ENCODE peak calls at places on chromosomes 6 and 20, in nine cellular contexts. One of them, this sample, is unnamed.

GRCh38 chr6:44131880-44132279 is 4.5 kb downstream of the TMEM63B start:
- DNase-seq in DND-41: no peak
- DNase-seq in AG10803: no peak
- DNase-seq in stomach: no peak
- DNase-seq in hepatocyte: no peak
- DNase-seq in lung: no peak
- DNase-seq in thoracic aorta: no peak
- DNase-seq in mammary epithelial cell: no peak
- DNase-seq in endothelial cell of umbilical vein: no peak
- DNase-seq in this sample: no peak

GRCh38 chr6:122621638-122622037 is 11.4 kb downstream of the PKIB start:
- DNase-seq in DND-41: no peak
- DNase-seq in AG10803: no peak
- DNase-seq in stomach: no peak
- DNase-seq in hepatocyte: no peak
- DNase-seq in lung: no peak
- DNase-seq in thoracic aorta: no peak
- DNase-seq in mammary epithelial cell: no peak
- DNase-seq in endothelial cell of umbilical vein: no peak
- DNase-seq in this sample: no peak

GRCh38 chr6:36015666-36016065 is 8.8 kb downstream of the SLC26A8 start:
- DNase-seq in DND-41: no peak
- DNase-seq in AG10803: no peak
- DNase-seq in stomach: no peak
- DNase-seq in hepatocyte: no peak
- DNase-seq in lung: no peak
- DNase-seq in thoracic aorta: no peak
- DNase-seq in mammary epithelial cell: no peak
- DNase-seq in endothelial cell of umbilical vein: no peak
- DNase-seq in this sample: no peak

GRCh38 chr6:148358196-148358785 is 15.7 kb downstream of the SASH1 start:
- DNase-seq in DND-41: no peak
- DNase-seq in AG10803: peak
- DNase-seq in stomach: no peak
- DNase-seq in hepatocyte: no peak
- DNase-seq in lung: peak
- DNase-seq in thoracic aorta: no peak
- DNase-seq in mammary epithelial cell: no peak
- DNase-seq in endothelial cell of umbilical vein: no peak
- DNase-seq in this sample: peak

GRCh38 chr6:133951881-133952814 is 876 bp upstream of the TBPL1 start:
- DNase-seq in DND-41: peak
- DNase-seq in AG10803: peak
- DNase-seq in stomach: peak
- DNase-seq in hepatocyte: peak
- DNase-seq in lung: peak
- DNase-seq in thoracic aorta: peak
- DNase-seq in mammary epithelial cell: peak
- DNase-seq in endothelial cell of umbilical vein: peak
- DNase-seq in this sample: peak

GRCh38 chr20:59082077-59082740 is 39.6 kb upstream of the PRELID3B start:
- DNase-seq in DND-41: no peak
- DNase-seq in AG10803: peak
- DNase-seq in stomach: no peak
- DNase-seq in hepatocyte: no peak
- DNase-seq in lung: no peak
- DNase-seq in thoracic aorta: no peak
- DNase-seq in mammary epithelial cell: peak
- DNase-seq in endothelial cell of umbilical vein: no peak
- DNase-seq in this sample: peak

GRCh38 chr20:407953-408842 is at the start of gene RBCK1:
- DNase-seq in DND-41: peak
- DNase-seq in AG10803: peak
- DNase-seq in stomach: peak
- DNase-seq in hepatocyte: peak
- DNase-seq in lung: peak
- DNase-seq in thoracic aorta: peak
- DNase-seq in mammary epithelial cell: peak
- DNase-seq in endothelial cell of umbilical vein: peak
- DNase-seq in this sample: peak

GRCh38 chr20:5510446-5510845 is 193.7 kb upstream of the PROKR2 start:
- DNase-seq in DND-41: no peak
- DNase-seq in AG10803: no peak
- DNase-seq in stomach: no peak
- DNase-seq in hepatocyte: no peak
- DNase-seq in lung: no peak
- DNase-seq in thoracic aorta: no peak
- DNase-seq in mammary epithelial cell: no peak
- DNase-seq in endothelial cell of umbilical vein: no peak
- DNase-seq in this sample: no peak

GRCh38 chr6:166446146-166446545 is 63.4 kb upstream of the MPC1 start:
- DNase-seq in DND-41: no peak
- DNase-seq in AG10803: no peak
- DNase-seq in stomach: peak
- DNase-seq in hepatocyte: no peak
- DNase-seq in lung: no peak
- DNase-seq in thoracic aorta: no peak
- DNase-seq in mammary epithelial cell: no peak
- DNase-seq in endothelial cell of umbilical vein: no peak
- DNase-seq in this sample: no peak

GRCh38 chr20:6704132-6704861 is 63.2 kb upstream of the BMP2 start:
- DNase-seq in DND-41: no peak
- DNase-seq in AG10803: peak
- DNase-seq in stomach: peak
- DNase-seq in hepatocyte: peak
- DNase-seq in lung: no peak
- DNase-seq in thoracic aorta: no peak
- DNase-seq in mammary epithelial cell: no peak
- DNase-seq in endothelial cell of umbilical vein: peak
- DNase-seq in this sample: peak

GRCh38 chr20:43840382-43841070 is 74.1 kb upstream of the TOX2 start:
- DNase-seq in DND-41: peak
- DNase-seq in AG10803: no peak
- DNase-seq in stomach: no peak
- DNase-seq in hepatocyte: no peak
- DNase-seq in lung: no peak
- DNase-seq in thoracic aorta: no peak
- DNase-seq in mammary epithelial cell: no peak
- DNase-seq in endothelial cell of umbilical vein: no peak
- DNase-seq in this sample: peak

GRCh38 chr6:16420715-16421461 is 182.5 kb downstream of the GMPR start:
- DNase-seq in DND-41: no peak
- DNase-seq in AG10803: peak
- DNase-seq in stomach: no peak
- DNase-seq in hepatocyte: peak
- DNase-seq in lung: no peak
- DNase-seq in thoracic aorta: no peak
- DNase-seq in mammary epithelial cell: no peak
- DNase-seq in endothelial cell of umbilical vein: no peak
- DNase-seq in this sample: peak

GRCh38 chr6:16239798-16240123 is 1.4 kb downstream of the GMPR start:
- DNase-seq in DND-41: no peak
- DNase-seq in AG10803: peak
- DNase-seq in stomach: no peak
- DNase-seq in hepatocyte: no peak
- DNase-seq in lung: peak
- DNase-seq in thoracic aorta: no peak
- DNase-seq in mammary epithelial cell: no peak
- DNase-seq in endothelial cell of umbilical vein: no peak
- DNase-seq in this sample: peak

GRCh38 chr20:25378884-25379733 is 11.5 kb downstream of the ABHD12 start:
- DNase-seq in DND-41: no peak
- DNase-seq in AG10803: no peak
- DNase-seq in stomach: no peak
- DNase-seq in hepatocyte: no peak
- DNase-seq in lung: no peak
- DNase-seq in thoracic aorta: no peak
- DNase-seq in mammary epithelial cell: no peak
- DNase-seq in endothelial cell of umbilical vein: no peak
- DNase-seq in this sample: no peak

DNA sequence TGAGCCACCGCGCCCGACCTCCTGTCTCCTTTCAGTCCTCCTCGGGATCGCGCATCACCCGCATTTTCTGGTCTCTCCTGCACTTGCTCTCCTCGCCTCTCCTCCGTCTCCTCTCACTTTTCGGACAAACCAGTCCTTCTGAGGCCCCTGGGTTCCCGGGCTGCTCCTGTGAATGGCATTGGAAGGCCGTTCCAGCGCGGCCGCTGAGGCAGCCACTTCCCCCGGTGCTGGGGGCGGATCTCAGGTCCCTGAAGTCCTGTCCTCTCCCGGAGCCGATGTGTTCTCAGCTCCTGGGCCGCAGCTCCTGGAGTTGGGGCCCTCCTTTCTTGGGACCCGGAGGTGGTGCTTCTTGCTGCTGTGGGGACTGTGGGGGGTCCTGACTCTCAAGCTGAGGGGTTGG is 803 bp downstream of the MICB start:
- DNase-seq in DND-41: no peak
- DNase-seq in AG10803: no peak
- DNase-seq in stomach: no peak
- DNase-seq in hepatocyte: peak
- DNase-seq in lung: no peak
- DNase-seq in thoracic aorta: no peak
- DNase-seq in mammary epithelial cell: no peak
- DNase-seq in endothelial cell of umbilical vein: peak
- DNase-seq in this sample: no peak
- H3K4me3 ChIP-seq in DND-41: peak
- H3K4me3 ChIP-seq in AG10803: peak
- H3K4me3 ChIP-seq in stomach: peak
- H3K4me3 ChIP-seq in hepatocyte: no peak
- H3K4me3 ChIP-seq in lung: no peak
- H3K4me3 ChIP-seq in thoracic aorta: peak
- H3K4me3 ChIP-seq in mammary epithelial cell: peak
- H3K4me3 ChIP-seq in endothelial cell of umbilical vein: peak
- H3K4me3 ChIP-seq in this sample: peak

GRCh38 chr20:3407426-3408250 is at the start of gene DNAAF9:
- DNase-seq in DND-41: peak
- DNase-seq in AG10803: peak
- DNase-seq in stomach: peak
- DNase-seq in hepatocyte: peak
- DNase-seq in lung: peak
- DNase-seq in thoracic aorta: peak
- DNase-seq in mammary epithelial cell: peak
- DNase-seq in endothelial cell of umbilical vein: peak
- DNase-seq in this sample: peak
- TF ChIP-seq CTCF in DND-41: no peak
- TF ChIP-seq CTCF in AG10803: no peak
- TF ChIP-seq CTCF in stomach: peak
- TF ChIP-seq CTCF in hepatocyte: peak
- TF ChIP-seq CTCF in lung: no peak
- TF ChIP-seq CTCF in thoracic aorta: peak
- TF ChIP-seq CTCF in mammary epithelial cell: no peak
- TF ChIP-seq CTCF in endothelial cell of umbilical vein: peak
- TF ChIP-seq CTCF in this sample: peak

GRCh38 chr6:168090064-168090690 is 11.2 kb upstream of the FRMD1 start:
- DNase-seq in DND-41: no peak
- DNase-seq in AG10803: no peak
- DNase-seq in stomach: no peak
- DNase-seq in hepatocyte: no peak
- DNase-seq in lung: no peak
- DNase-seq in thoracic aorta: no peak
- DNase-seq in mammary epithelial cell: no peak
- DNase-seq in endothelial cell of umbilical vein: no peak
- DNase-seq in this sample: no peak
- H3K4me3 ChIP-seq in DND-41: no peak
- H3K4me3 ChIP-seq in AG10803: no peak
- H3K4me3 ChIP-seq in stomach: no peak
- H3K4me3 ChIP-seq in hepatocyte: no peak
- H3K4me3 ChIP-seq in lung: no peak
- H3K4me3 ChIP-seq in thoracic aorta: no peak
- H3K4me3 ChIP-seq in mammary epithelial cell: no peak
- H3K4me3 ChIP-seq in endothelial cell of umbilical vein: no peak
- H3K4me3 ChIP-seq in this sample: no peak

GRCh38 chr6:104955927-104956662 is 812 bp upstream of the LIN28B start:
- DNase-seq in DND-41: peak
- DNase-seq in AG10803: no peak
- DNase-seq in stomach: no peak
- DNase-seq in hepatocyte: peak
- DNase-seq in lung: no peak
- DNase-seq in thoracic aorta: no peak
- DNase-seq in mammary epithelial cell: no peak
- DNase-seq in endothelial cell of umbilical vein: no peak
- DNase-seq in this sample: no peak
- TF ChIP-seq CTCF in DND-41: peak
- TF ChIP-seq CTCF in AG10803: no peak
- TF ChIP-seq CTCF in stomach: no peak
- TF ChIP-seq CTCF in hepatocyte: no peak
- TF ChIP-seq CTCF in lung: no peak
- TF ChIP-seq CTCF in thoracic aorta: no peak
- TF ChIP-seq CTCF in mammary epithelial cell: no peak
- TF ChIP-seq CTCF in endothelial cell of umbilical vein: no peak
- TF ChIP-seq CTCF in this sample: no peak

GRCh38 chr6:156963712-156964700 is 186.8 kb downstream of the ARID1B start:
- DNase-seq in DND-41: no peak
- DNase-seq in AG10803: peak
- DNase-seq in stomach: no peak
- DNase-seq in hepatocyte: peak
- DNase-seq in lung: no peak
- DNase-seq in thoracic aorta: no peak
- DNase-seq in mammary epithelial cell: peak
- DNase-seq in endothelial cell of umbilical vein: no peak
- DNase-seq in this sample: peak
- H3K4me3 ChIP-seq in DND-41: no peak
- H3K4me3 ChIP-seq in AG10803: peak
- H3K4me3 ChIP-seq in stomach: no peak
- H3K4me3 ChIP-seq in hepatocyte: no peak
- H3K4me3 ChIP-seq in lung: no peak
- H3K4me3 ChIP-seq in thoracic aorta: peak
- H3K4me3 ChIP-seq in mammary epithelial cell: no peak
- H3K4me3 ChIP-seq in endothelial cell of umbilical vein: no peak
- H3K4me3 ChIP-seq in this sample: peak

GRCh38 chr6:157614026-157614484 is 209.0 kb upstream of the SNX9 start:
- DNase-seq in DND-41: no peak
- DNase-seq in AG10803: peak
- DNase-seq in stomach: no peak
- DNase-seq in hepatocyte: no peak
- DNase-seq in lung: no peak
- DNase-seq in thoracic aorta: no peak
- DNase-seq in mammary epithelial cell: peak
- DNase-seq in endothelial cell of umbilical vein: no peak
- DNase-seq in this sample: peak
- TF ChIP-seq CTCF in DND-41: peak
- TF ChIP-seq CTCF in AG10803: no peak
- TF ChIP-seq CTCF in stomach: no peak
- TF ChIP-seq CTCF in hepatocyte: peak
- TF ChIP-seq CTCF in lung: no peak
- TF ChIP-seq CTCF in thoracic aorta: no peak
- TF ChIP-seq CTCF in mammary epithelial cell: no peak
- TF ChIP-seq CTCF in endothelial cell of umbilical vein: no peak
- TF ChIP-seq CTCF in this sample: no peak